ENCODE peak calls at places on chromosomes 11 and 22, in seven cellular contexts. One of them, this sample, is unnamed.

GRCh38 chr11:64694026-64694755 is 28.8 kb downstream of the NRXN2 start:
- DNase-seq in OCI-LY7: no peak
- DNase-seq in prostate gland: no peak
- DNase-seq in CD8-positive, alpha-beta T cell: no peak
- DNase-seq in fibroblast of lung: no peak
- DNase-seq in lower lobe of right lung: no peak
- DNase-seq in astrocyte of the spinal cord: no peak
- DNase-seq in this sample: no peak

GRCh38 chr11:15863411-15863810 is 492.9 kb downstream of the SOX6 start:
- DNase-seq in OCI-LY7: no peak
- DNase-seq in prostate gland: no peak
- DNase-seq in CD8-positive, alpha-beta T cell: no peak
- DNase-seq in fibroblast of lung: peak
- DNase-seq in lower lobe of right lung: no peak
- DNase-seq in astrocyte of the spinal cord: no peak
- DNase-seq in this sample: no peak

GRCh38 chr11:40032331-40032730 is 1427.1 kb downstream of the LRRC4C start:
- DNase-seq in OCI-LY7: no peak
- DNase-seq in prostate gland: no peak
- DNase-seq in CD8-positive, alpha-beta T cell: no peak
- DNase-seq in fibroblast of lung: no peak
- DNase-seq in lower lobe of right lung: no peak
- DNase-seq in astrocyte of the spinal cord: no peak
- DNase-seq in this sample: peak

GRCh38 chr11:103842795-103843194 is 193.6 kb upstream of the DDI1 start:
- DNase-seq in OCI-LY7: no peak
- DNase-seq in prostate gland: no peak
- DNase-seq in CD8-positive, alpha-beta T cell: no peak
- DNase-seq in fibroblast of lung: peak
- DNase-seq in lower lobe of right lung: no peak
- DNase-seq in astrocyte of the spinal cord: peak
- DNase-seq in this sample: peak

GRCh38 chr22:38959574-38959973 is 2.2 kb downstream of the APOBEC3A start:
- DNase-seq in OCI-LY7: no peak
- DNase-seq in prostate gland: no peak
- DNase-seq in CD8-positive, alpha-beta T cell: no peak
- DNase-seq in fibroblast of lung: no peak
- DNase-seq in lower lobe of right lung: no peak
- DNase-seq in astrocyte of the spinal cord: no peak
- DNase-seq in this sample: no peak

GRCh38 chr11:17985517-17985916 is 27.3 kb downstream of the SERGEF start:
- DNase-seq in OCI-LY7: no peak
- DNase-seq in prostate gland: peak
- DNase-seq in CD8-positive, alpha-beta T cell: no peak
- DNase-seq in fibroblast of lung: no peak
- DNase-seq in lower lobe of right lung: no peak
- DNase-seq in astrocyte of the spinal cord: peak
- DNase-seq in this sample: no peak

GRCh38 chr11:117230286-117230961 is 1.4 kb downstream of the PCSK7 start:
- DNase-seq in OCI-LY7: peak
- DNase-seq in prostate gland: no peak
- DNase-seq in CD8-positive, alpha-beta T cell: peak
- DNase-seq in fibroblast of lung: no peak
- DNase-seq in lower lobe of right lung: no peak
- DNase-seq in astrocyte of the spinal cord: peak
- DNase-seq in this sample: no peak

GRCh38 chr22:46769191-46769675 is 6.8 kb downstream of the TBC1D22A start:
- DNase-seq in OCI-LY7: peak
- DNase-seq in prostate gland: no peak
- DNase-seq in CD8-positive, alpha-beta T cell: no peak
- DNase-seq in fibroblast of lung: no peak
- DNase-seq in lower lobe of right lung: peak
- DNase-seq in astrocyte of the spinal cord: no peak
- DNase-seq in this sample: no peak

GRCh38 chr11:86999859-87000753 is 37.6 kb upstream of the TMEM135 start:
- DNase-seq in OCI-LY7: no peak
- DNase-seq in prostate gland: peak
- DNase-seq in CD8-positive, alpha-beta T cell: no peak
- DNase-seq in fibroblast of lung: no peak
- DNase-seq in lower lobe of right lung: no peak
- DNase-seq in astrocyte of the spinal cord: peak
- DNase-seq in this sample: peak

GRCh38 chr11:119101367-119101758 is 290 bp downstream of the DPAGT1 start:
- DNase-seq in OCI-LY7: peak
- DNase-seq in prostate gland: no peak
- DNase-seq in CD8-positive, alpha-beta T cell: no peak
- DNase-seq in fibroblast of lung: no peak
- DNase-seq in lower lobe of right lung: no peak
- DNase-seq in astrocyte of the spinal cord: no peak
- DNase-seq in this sample: no peak

GRCh38 chr11:43852057-43852636 is 28.5 kb upstream of the ALKBH3 start:
- DNase-seq in OCI-LY7: peak
- DNase-seq in prostate gland: no peak
- DNase-seq in CD8-positive, alpha-beta T cell: peak
- DNase-seq in fibroblast of lung: peak
- DNase-seq in lower lobe of right lung: no peak
- DNase-seq in astrocyte of the spinal cord: peak
- DNase-seq in this sample: peak

GRCh38 chr11:45092901-45093760 is 53.3 kb upstream of the PRDM11 start:
- DNase-seq in OCI-LY7: no peak
- DNase-seq in prostate gland: no peak
- DNase-seq in CD8-positive, alpha-beta T cell: peak
- DNase-seq in fibroblast of lung: peak
- DNase-seq in lower lobe of right lung: no peak
- DNase-seq in astrocyte of the spinal cord: peak
- DNase-seq in this sample: no peak

GRCh38 chr11:74729397-74729796 is 1.8 kb downstream of the CHRDL2 start:
- DNase-seq in OCI-LY7: no peak
- DNase-seq in prostate gland: no peak
- DNase-seq in CD8-positive, alpha-beta T cell: no peak
- DNase-seq in fibroblast of lung: no peak
- DNase-seq in lower lobe of right lung: no peak
- DNase-seq in astrocyte of the spinal cord: no peak
- DNase-seq in this sample: no peak
- H3K4me3 ChIP-seq in OCI-LY7: no peak
- H3K4me3 ChIP-seq in prostate gland: no peak
- H3K4me3 ChIP-seq in CD8-positive, alpha-beta T cell: no peak
- H3K4me3 ChIP-seq in fibroblast of lung: no peak
- H3K4me3 ChIP-seq in lower lobe of right lung: no peak
- H3K4me3 ChIP-seq in astrocyte of the spinal cord: no peak
- H3K4me3 ChIP-seq in this sample: no peak

DNA sequence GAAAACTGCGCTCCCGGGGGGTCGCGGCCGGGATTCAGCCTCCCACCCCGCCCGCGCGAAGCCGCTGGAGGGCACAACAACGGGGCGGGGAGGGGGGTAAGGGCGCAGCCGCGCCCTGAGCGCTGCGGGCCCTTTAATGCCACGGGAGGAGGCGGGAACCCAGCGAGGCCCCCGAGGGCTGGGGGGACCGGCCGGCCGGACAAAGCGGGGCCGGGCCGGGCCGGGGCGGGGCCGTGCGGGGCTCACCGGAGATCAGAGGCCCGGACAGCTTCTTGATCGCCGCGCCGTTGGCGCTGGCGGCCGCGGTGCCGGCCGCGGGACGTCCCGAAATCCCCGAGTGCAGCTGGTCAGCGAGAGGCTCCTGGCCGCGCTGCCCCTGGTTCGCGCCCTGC is 1.2 kb downstream of the CDKN1C start:
- DNase-seq in OCI-LY7: no peak
- DNase-seq in prostate gland: no peak
- DNase-seq in CD8-positive, alpha-beta T cell: no peak
- DNase-seq in fibroblast of lung: peak
- DNase-seq in lower lobe of right lung: peak
- DNase-seq in astrocyte of the spinal cord: peak
- DNase-seq in this sample: no peak
- H3K4me3 ChIP-seq in OCI-LY7: no peak
- H3K4me3 ChIP-seq in prostate gland: peak
- H3K4me3 ChIP-seq in CD8-positive, alpha-beta T cell: no peak
- H3K4me3 ChIP-seq in fibroblast of lung: peak
- H3K4me3 ChIP-seq in lower lobe of right lung: peak
- H3K4me3 ChIP-seq in astrocyte of the spinal cord: peak
- H3K4me3 ChIP-seq in this sample: peak

DNA sequence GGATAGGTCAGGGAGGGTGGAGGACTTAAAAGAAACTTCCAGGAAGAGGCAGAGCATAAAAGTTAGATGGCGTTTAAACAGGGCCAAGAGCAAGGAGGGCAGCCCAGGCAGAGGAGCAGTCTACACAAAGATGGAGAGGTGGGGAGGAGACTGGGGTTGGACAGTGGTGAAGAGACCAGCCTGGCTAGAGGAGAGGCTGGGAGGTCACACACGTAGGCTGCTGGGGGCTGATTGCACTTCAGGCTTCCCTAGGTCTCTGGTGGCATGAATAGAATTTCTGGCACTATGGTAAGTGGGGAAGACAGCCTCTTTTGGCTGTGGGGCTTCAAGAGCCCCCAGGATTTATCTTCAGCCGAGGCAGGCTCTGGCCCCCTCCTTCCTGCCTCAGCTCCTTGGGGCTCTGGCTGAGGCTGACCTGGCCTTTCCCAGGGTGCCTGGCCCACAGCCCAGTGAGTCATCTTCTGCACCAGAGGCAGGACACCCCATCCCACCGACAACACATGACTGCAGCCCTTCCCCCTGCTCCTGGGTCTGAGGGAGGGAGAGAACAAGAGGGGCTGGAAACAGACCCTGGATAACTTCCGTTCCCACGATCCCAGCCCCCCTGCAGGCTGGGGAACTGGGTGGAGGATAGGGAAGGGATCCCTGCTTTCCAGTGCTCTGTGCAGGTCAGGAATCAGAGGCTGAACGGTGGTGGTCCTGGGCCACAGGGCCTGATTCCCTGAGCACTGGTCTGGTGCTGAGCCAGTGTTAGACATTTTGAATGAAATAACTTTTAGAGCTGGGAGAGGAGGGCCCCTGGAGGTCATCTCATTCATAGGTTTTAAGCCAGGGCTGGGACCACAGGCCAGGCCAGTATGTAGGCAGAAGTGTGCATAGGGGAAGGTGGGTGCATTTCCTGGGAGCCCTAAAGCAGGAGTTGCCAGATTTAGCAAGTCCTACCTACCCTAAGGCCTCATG is 26.4 kb downstream of the ARHGEF17 start:
- DNase-seq in OCI-LY7: peak
- DNase-seq in prostate gland: no peak
- DNase-seq in CD8-positive, alpha-beta T cell: no peak
- DNase-seq in fibroblast of lung: peak
- DNase-seq in lower lobe of right lung: no peak
- DNase-seq in astrocyte of the spinal cord: peak
- DNase-seq in this sample: peak
- H3K4me3 ChIP-seq in OCI-LY7: no peak
- H3K4me3 ChIP-seq in prostate gland: no peak
- H3K4me3 ChIP-seq in CD8-positive, alpha-beta T cell: no peak
- H3K4me3 ChIP-seq in fibroblast of lung: peak
- H3K4me3 ChIP-seq in lower lobe of right lung: no peak
- H3K4me3 ChIP-seq in astrocyte of the spinal cord: no peak
- H3K4me3 ChIP-seq in this sample: no peak

GRCh38 chr11:57512646-57513445 is 2.7 kb downstream of the SLC43A1 start:
- DNase-seq in OCI-LY7: no peak
- DNase-seq in prostate gland: no peak
- DNase-seq in CD8-positive, alpha-beta T cell: no peak
- DNase-seq in fibroblast of lung: no peak
- DNase-seq in lower lobe of right lung: no peak
- DNase-seq in astrocyte of the spinal cord: no peak
- DNase-seq in this sample: no peak
- H3K4me3 ChIP-seq in OCI-LY7: peak
- H3K4me3 ChIP-seq in prostate gland: no peak
- H3K4me3 ChIP-seq in CD8-positive, alpha-beta T cell: no peak
- H3K4me3 ChIP-seq in fibroblast of lung: peak
- H3K4me3 ChIP-seq in lower lobe of right lung: no peak
- H3K4me3 ChIP-seq in astrocyte of the spinal cord: no peak
- H3K4me3 ChIP-seq in this sample: peak

GRCh38 chr11:107017104-107017432 is 1.2 kb downstream of the GUCY1A2 start:
- DNase-seq in OCI-LY7: no peak
- DNase-seq in prostate gland: no peak
- DNase-seq in CD8-positive, alpha-beta T cell: no peak
- DNase-seq in fibroblast of lung: no peak
- DNase-seq in lower lobe of right lung: no peak
- DNase-seq in astrocyte of the spinal cord: no peak
- DNase-seq in this sample: no peak
- H3K4me3 ChIP-seq in OCI-LY7: no peak
- H3K4me3 ChIP-seq in prostate gland: peak
- H3K4me3 ChIP-seq in CD8-positive, alpha-beta T cell: no peak
- H3K4me3 ChIP-seq in fibroblast of lung: peak
- H3K4me3 ChIP-seq in lower lobe of right lung: peak
- H3K4me3 ChIP-seq in astrocyte of the spinal cord: peak
- H3K4me3 ChIP-seq in this sample: peak

GRCh38 chr11:73648629-73649046 is 2.3 kb downstream of the PLEKHB1 start:
- DNase-seq in OCI-LY7: no peak
- DNase-seq in prostate gland: no peak
- DNase-seq in CD8-positive, alpha-beta T cell: no peak
- DNase-seq in fibroblast of lung: no peak
- DNase-seq in lower lobe of right lung: no peak
- DNase-seq in astrocyte of the spinal cord: no peak
- DNase-seq in this sample: no peak

GRCh38 chr11:73645570-73645969 is 811 bp upstream of the PLEKHB1 start:
- DNase-seq in OCI-LY7: no peak
- DNase-seq in prostate gland: no peak
- DNase-seq in CD8-positive, alpha-beta T cell: no peak
- DNase-seq in fibroblast of lung: no peak
- DNase-seq in lower lobe of right lung: no peak
- DNase-seq in astrocyte of the spinal cord: no peak
- DNase-seq in this sample: no peak

GRCh38 chr11:73647459-73648100 is 1.2 kb downstream of the PLEKHB1 start:
- DNase-seq in OCI-LY7: peak
- DNase-seq in prostate gland: peak
- DNase-seq in CD8-positive, alpha-beta T cell: peak
- DNase-seq in fibroblast of lung: peak
- DNase-seq in lower lobe of right lung: peak
- DNase-seq in astrocyte of the spinal cord: peak
- DNase-seq in this sample: peak

GRCh38 chr11:73649206-73649605 is 2.8 kb downstream of the PLEKHB1 start:
- DNase-seq in OCI-LY7: no peak
- DNase-seq in prostate gland: no peak
- DNase-seq in CD8-positive, alpha-beta T cell: no peak
- DNase-seq in fibroblast of lung: no peak
- DNase-seq in lower lobe of right lung: no peak
- DNase-seq in astrocyte of the spinal cord: no peak
- DNase-seq in this sample: no peak

DNA sequence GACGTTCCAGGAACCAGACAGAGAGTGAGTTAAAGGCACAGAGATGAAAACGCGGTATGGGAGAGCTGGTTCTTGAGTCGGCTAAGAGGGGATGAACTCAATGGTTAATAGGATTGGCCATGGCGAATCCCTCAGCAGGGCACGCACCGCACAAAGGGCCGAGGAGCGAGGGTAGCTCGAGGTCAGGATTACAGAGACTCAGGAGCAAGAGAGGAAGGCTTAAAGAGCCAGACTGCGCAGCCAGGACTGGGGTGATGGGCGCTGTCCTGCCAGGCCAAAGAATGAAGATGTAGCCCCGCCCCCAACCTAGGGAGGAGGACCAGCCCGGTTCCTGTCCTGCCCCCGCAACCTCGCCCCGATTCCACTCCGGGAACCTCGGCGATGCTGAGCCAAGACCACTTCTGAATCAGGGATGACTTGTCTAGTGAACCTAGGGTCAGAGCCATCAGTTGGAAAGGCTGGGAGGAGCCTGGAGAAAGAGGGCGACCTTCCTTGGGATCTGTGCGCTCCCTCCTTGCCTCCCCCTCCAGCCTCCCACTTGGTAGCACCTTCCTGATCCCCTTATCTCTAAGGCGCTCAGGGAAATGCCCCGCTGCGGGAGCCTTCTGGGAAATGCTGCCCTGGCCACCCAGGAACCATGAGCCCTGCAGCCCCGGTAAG is at the start of gene PLEKHB1:
- DNase-seq in OCI-LY7: no peak
- DNase-seq in prostate gland: no peak
- DNase-seq in CD8-positive, alpha-beta T cell: no peak
- DNase-seq in fibroblast of lung: no peak
- DNase-seq in lower lobe of right lung: no peak
- DNase-seq in astrocyte of the spinal cord: no peak
- DNase-seq in this sample: no peak
- H3K4me3 ChIP-seq in OCI-LY7: peak
- H3K4me3 ChIP-seq in prostate gland: peak
- H3K4me3 ChIP-seq in CD8-positive, alpha-beta T cell: peak
- H3K4me3 ChIP-seq in fibroblast of lung: no peak
- H3K4me3 ChIP-seq in lower lobe of right lung: peak
- H3K4me3 ChIP-seq in astrocyte of the spinal cord: no peak
- H3K4me3 ChIP-seq in this sample: no peak